ENCODE peak calls at places on chromosome X, in five cellular contexts. H is upper lobe of right lung, A is AG20443, F is mucosa of descending colon, Z is AG09319. P is an unnamed sample.

GRCh38 chrX:148647666-148648065 is 147.2 kb downstream of the AFF2 start:
- DNase-seq in H (no peak), A (no peak), F (no peak), Z (no peak), P (no peak)

GRCh38 chrX:6026980-6027379 is 201.7 kb downstream of the NLGN4X start:
- DNase-seq in H (no peak), A (no peak), Z (no peak), F (no peak), P (no peak)

GRCh38 chrX:15292861-15293260 is 22.6 kb downstream of the ASB11 start:
- DNase-seq in F (no peak), H (no peak), A (no peak), Z (no peak), P (no peak)

GRCh38 chrX:97311066-97311778 is 427.5 kb downstream of the RPA4 start:
- DNase-seq in Z (no peak), H (no peak), A (no peak), F (no peak), P (no peak)

GRCh38 chrX:135596495-135596894 is 76.0 kb downstream of the INTS6L start:
- DNase-seq in Z (no peak), A (peak), F (peak), H (peak), P (no peak)

GRCh38 chrX:136310411-136310810 is 9.6 kb downstream of the ADGRG4 start:
- DNase-seq in Z (no peak), H (no peak), F (no peak), A (peak), P (no peak)

GRCh38 chrX:132957211-132958085 is 981 bp downstream of the HS6ST2 start:
- DNase-seq in H (no peak), Z (no peak), F (no peak), A (peak), P (no peak)

GRCh38 chrX:40096395-40097091 is 1.2 kb downstream of the BCOR start:
- DNase-seq in A (peak), Z (no peak), F (peak), H (peak), P (no peak)

GRCh38 chrX:39152106-39152649 is 350.9 kb downstream of the MID1IP1 start:
- DNase-seq in A (peak), H (peak), Z (no peak), F (peak), P (no peak)

GRCh38 chrX:25105251-25105650 is 89.5 kb upstream of the ARX start:
- DNase-seq in F (no peak), H (no peak), Z (no peak), A (no peak), P (no peak)

GRCh38 chrX:115449742-115450141 is 111.2 kb upstream of the PLS3 start:
- DNase-seq in F (peak), Z (no peak), A (no peak), H (no peak), P (no peak)

GRCh38 chrX:42976729-42977366 is 198.9 kb upstream of the PPP1R2C start:
- DNase-seq in Z (no peak), F (peak), H (no peak), A (no peak), P (no peak)